ENCODE peak calls at places on chromosomes 6 and 20, in five cellular contexts. I is heart left ventricle; F is mesothelial cell of epicardium; M is Peyer's patch; W is effector CD4-positive, alpha-beta T cell. H is an unnamed sample.

GRCh38 chr6:90079555-90080490 is 185.6 kb downstream of the GJA10 start:
- DNase-seq in M (no peak), F (no peak), I (no peak), W (no peak), H (no peak)

GRCh38 chr6:6179858-6180257 is 140.6 kb downstream of the F13A1 start:
- DNase-seq in W (no peak), I (no peak), M (no peak), F (no peak), H (no peak)

GRCh38 chr6:157513004-157513603 is 132.1 kb downstream of the ZDHHC14 start:
- DNase-seq in F (no peak), M (no peak), W (no peak), I (no peak), H (no peak)

GRCh38 chr6:53070808-53071207 is 5.6 kb downstream of the FBXO9 start:
- DNase-seq in M (no peak), I (no peak), W (no peak), F (no peak), H (no peak)

GRCh38 chr6:17829905-17830304 is 123.2 kb upstream of the NUP153 start:
- DNase-seq in M (no peak), W (no peak), I (no peak), F (no peak), H (no peak)

GRCh38 chr20:16664031-16664430 is 65.8 kb upstream of the SNRPB2 start:
- DNase-seq in F (no peak), I (no peak), M (no peak), W (no peak), H (no peak)

GRCh38 chr20:38685853-38686473 is 38.3 kb upstream of the SLC32A1 start:
- DNase-seq in M (no peak), I (no peak), W (peak), F (peak), H (peak)

GRCh38 chr20:2143594-2143993 is 42.0 kb downstream of the STK35 start:
- DNase-seq in I (no peak), W (no peak), M (no peak), F (no peak), H (no peak)

GRCh38 chr20:50572922-50573777 is 63.0 kb downstream of the PTPN1 start:
- DNase-seq in M (peak), I (peak), F (no peak), W (no peak), H (no peak)

GRCh38 chr6:137724018-137724403 is 143.0 kb upstream of the TNFAIP3 start:
- DNase-seq in W (no peak), M (no peak), I (no peak), F (no peak), H (no peak)

GRCh38 chr6:4910060-4910746 is 93.6 kb downstream of the RPP40 start:
- DNase-seq in W (no peak), F (no peak), I (no peak), M (no peak), H (no peak)

H was measured in heart right ventricle.